ENCODE peak calls at places on chromosomes 7 and 10, in six cellular contexts. K is psoas muscle; V is CD4-positive, CD25-positive, alpha-beta regulatory T cell; D is HFF-Myc; U is aorta; Q is PC-9. A is an unnamed sample.

GRCh38 chr7:80816806-80817205 is 102.0 kb downstream of the SEMA3C start:
- DNase-seq in K (no peak), V (no peak), D (no peak), U (no peak), Q (no peak), A (no peak)

GRCh38 chr10:1158066-1158465 is 101.9 kb downstream of the WDR37 start:
- DNase-seq in K (no peak), V (no peak), D (no peak), U (no peak), Q (no peak), A (no peak)

GRCh38 chr7:87140271-87140748 is 11.9 kb upstream of the DMTF1 start:
- DNase-seq in K (no peak), V (no peak), D (no peak), U (no peak), Q (no peak), A (no peak)

GRCh38 chr7:112192236-112193154 is 13.7 kb downstream of the DOCK4 start:
- DNase-seq in K (no peak), V (no peak), D (no peak), U (no peak), Q (peak), A (peak)

GRCh38 chr7:50748472-50748871 is 34.2 kb downstream of the GRB10 start:
- DNase-seq in K (no peak), V (no peak), D (no peak), U (peak), Q (no peak), A (no peak)

GRCh38 chr7:104156842-104157277 is 51.0 kb downstream of the ORC5 start:
- DNase-seq in K (no peak), V (peak), D (no peak), U (no peak), Q (no peak), A (peak)

GRCh38 chr7:143126146-143126545 is 5.7 kb upstream of the PIP start:
- DNase-seq in K (no peak), V (no peak), D (peak), U (no peak), Q (peak), A (peak)

GRCh38 chr7:74587435-74588126 is 69.9 kb upstream of the GTF2I start:
- DNase-seq in K (peak), V (no peak), D (peak), U (peak), Q (peak), A (peak)

GRCh38 chr10:1809139-1809755 is 71.9 kb upstream of the ADARB2 start:
- DNase-seq in K (no peak), V (no peak), D (no peak), U (no peak), Q (no peak), A (no peak)

GRCh38 chr7:738241-738640 is 11.2 kb upstream of the PRKAR1B start:
- DNase-seq in K (no peak), V (no peak), D (no peak), U (no peak), Q (no peak), A (no peak)

GRCh38 chr10:133334495-133335237 is 2.0 kb downstream of the CALY start:
- DNase-seq in K (peak), V (no peak), D (no peak), U (no peak), Q (no peak), A (no peak)

GRCh38 chr10:79266543-79267312 is 80.5 kb upstream of the PPIF start:
- DNase-seq in K (peak), V (peak), D (peak), U (peak), Q (no peak), A (peak)

GRCh38 chr7:57274535-57275283 is 142.5 kb upstream of the ZNF479 start:
- DNase-seq in K (no peak), V (no peak), D (no peak), U (no peak), Q (no peak), A (no peak)

GRCh38 chr7:130909881-130910672 is 176.1 kb upstream of the KLF14 start:
- DNase-seq in K (no peak), V (no peak), D (no peak), U (no peak), Q (no peak), A (peak)

GRCh38 chr7:158495780-158496179 is 91.8 kb downstream of the PTPRN2 start:
- DNase-seq in K (no peak), V (peak), D (no peak), U (no peak), Q (no peak), A (peak)

GRCh38 chr7:36982749-36983148 is 258.5 kb upstream of the AOAH start:
- DNase-seq in K (no peak), V (no peak), D (no peak), U (no peak), Q (no peak), A (no peak)

GRCh38 chr10:132507956-132508490 is 29.6 kb upstream of the INPP5A start:
- DNase-seq in K (peak), V (no peak), D (no peak), U (no peak), Q (no peak), A (no peak)

GRCh38 chr7:150941351-150941982 is 36.7 kb downstream of the KCNH2 start:
- DNase-seq in K (peak), V (no peak), D (no peak), U (peak), Q (no peak), A (no peak)

GRCh38 chr10:110995301-110995700 is 75.9 kb downstream of the SHOC2 start:
- DNase-seq in K (no peak), V (no peak), D (no peak), U (no peak), Q (no peak), A (no peak)

GRCh38 chr10:110996256-110996655 is 76.9 kb downstream of the SHOC2 start:
- DNase-seq in K (no peak), V (no peak), D (no peak), U (no peak), Q (no peak), A (no peak)

GRCh38 chr10:110992011-110992800 is 72.8 kb downstream of the SHOC2 start:
- DNase-seq in K (no peak), V (no peak), D (no peak), U (no peak), Q (no peak), A (no peak)

GRCh38 chr10:110994406-110994805 is 75.0 kb downstream of the SHOC2 start:
- DNase-seq in K (no peak), V (no peak), D (no peak), U (no peak), Q (no peak), A (no peak)

DNA sequence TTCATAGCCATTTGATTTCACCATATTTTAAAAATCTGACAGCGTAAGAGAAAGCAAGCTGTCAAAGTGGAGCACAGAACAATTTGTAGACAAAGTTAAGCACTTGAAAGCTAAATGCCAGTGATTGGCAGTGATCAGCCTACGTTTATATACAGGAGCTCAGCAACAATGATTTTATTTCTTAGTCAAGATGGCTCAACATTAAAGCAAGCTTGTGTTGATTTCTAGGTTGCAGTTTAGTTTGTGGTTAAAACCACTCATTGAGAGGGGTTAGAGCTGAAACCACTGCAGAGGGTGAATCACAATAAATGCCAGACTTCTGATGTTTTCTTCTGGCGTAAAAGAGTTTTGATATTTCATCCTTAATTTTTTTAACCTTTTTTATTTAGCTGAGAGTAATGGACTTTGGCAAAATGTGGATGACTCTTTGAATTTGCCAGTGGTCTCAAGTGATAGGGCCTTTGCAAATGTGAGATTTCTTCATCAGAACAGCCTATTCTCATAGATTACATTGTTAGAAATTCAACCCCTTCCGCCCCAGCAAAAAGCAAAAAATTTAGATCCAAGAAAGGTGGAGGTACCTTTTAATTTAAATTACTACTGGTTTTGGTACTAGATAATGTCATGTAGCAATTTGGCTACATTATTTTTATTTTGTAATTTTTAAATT is 73.8 kb downstream of the SHOC2 start:
- DNase-seq in K (no peak), V (peak), D (peak), U (no peak), Q (no peak), A (peak)
- H3K4me3 ChIP-seq in K (no peak), V (peak), D (no peak), U (no peak), Q (no peak), A (no peak)

GRCh38 chr10:123994417-123995081 is 98.8 kb downstream of the CHST15 start:
- DNase-seq in K (peak), V (peak), D (peak), U (peak), Q (peak), A (peak)
- H3K4me3 ChIP-seq in K (peak), V (no peak), D (peak), U (no peak), Q (peak), A (peak)

GRCh38 chr10:5975641-5976473 is 1.5 kb downstream of the IL15RA start:
- DNase-seq in K (no peak), V (peak), D (no peak), U (no peak), Q (no peak), A (peak)
- H3K4me3 ChIP-seq in K (peak), V (peak), D (peak), U (peak), Q (peak), A (peak)

GRCh38 chr10:70441161-70441876 is at the start of gene NODAL:
- DNase-seq in K (no peak), V (peak), D (no peak), U (no peak), Q (no peak), A (no peak)
- H3K4me3 ChIP-seq in K (peak), V (peak), D (no peak), U (no peak), Q (no peak), A (no peak)

GRCh38 chr10:47116445-47116844 is 183.6 kb upstream of the GDF10 start:
- DNase-seq in K (no peak), V (no peak), D (no peak), U (no peak), Q (no peak), A (no peak)

GRCh38 chr10:47123889-47124288 is 176.1 kb upstream of the GDF10 start:
- DNase-seq in K (no peak), V (no peak), D (no peak), U (no peak), Q (no peak), A (no peak)

GRCh38 chr10:47118326-47118725 is 181.7 kb upstream of the GDF10 start:
- DNase-seq in K (no peak), V (no peak), D (no peak), U (no peak), Q (no peak), A (no peak)

GRCh38 chr10:47127188-47127587 is 172.8 kb upstream of the GDF10 start:
- DNase-seq in K (no peak), V (no peak), D (no peak), U (no peak), Q (no peak), A (no peak)

GRCh38 chr10:47121336-47121735 is 178.7 kb upstream of the GDF10 start:
- DNase-seq in K (no peak), V (no peak), D (no peak), U (no peak), Q (no peak), A (no peak)
- H3K4me3 ChIP-seq in K (no peak), V (no peak), D (no peak), U (no peak), Q (no peak), A (no peak)

A was measured in cardiac fibroblast.